ENCODE peak calls at places on chromosome X, in nine cellular contexts. S is activated T-cell treated with anti-CD3 and anti-CD28 coated beads for 48 hours; V is H9; Z is CD8-positive, alpha-beta memory T cell; J is M059J; M is GM12865; H is neuronal stem cell; L is lung; U is NCI-H345. B is an unnamed sample.

GRCh38 chrX:102517331-102517730 is 792 bp upstream of the TMSB15A start:
- DNase-seq in M (no peak), U (peak; percentile 47), J (peak; percentile 38), V (no peak), S (no peak), L (no peak), H (no peak), Z (no peak), B (peak; percentile 47)

GRCh38 chrX:39611468-39611867 is 486.3 kb downstream of the BCOR start:
- DNase-seq in S (no peak), J (no peak), M (no peak), L (no peak), U (no peak), V (no peak), Z (no peak), H (no peak), B (no peak)

GRCh38 chrX:30957753-30958152 is 68.7 kb upstream of the TAB3 start:
- DNase-seq in H (no peak), L (no peak), U (no peak), J (peak; percentile 75), Z (no peak), M (no peak), V (no peak), S (no peak), B (no peak)

GRCh38 chrX:123081766-123082165 is 102.3 kb upstream of the GRIA3 start:
- DNase-seq in Z (no peak), U (no peak), M (no peak), H (no peak), V (no peak), S (no peak), J (peak; percentile 2), L (no peak), B (no peak)

GRCh38 chrX:43868791-43869190 is 13.5 kb downstream of the MAOB start:
- DNase-seq in U (no peak), J (peak; percentile 68), V (no peak), S (no peak), H (no peak), L (no peak), Z (no peak), M (no peak), B (no peak)

GRCh38 chrX:77493677-77494553 is 46.7 kb downstream of the FGF16 start:
- DNase-seq in J (peak; percentile 81), L (no peak), H (peak; percentile 1), M (no peak), U (peak; percentile 4), Z (no peak), S (no peak), V (peak; percentile 85), B (peak; percentile 98)

GRCh38 chrX:1546601-1547275 is 9.8 kb upstream of the P2RY8 start:
- DNase-seq in H (no peak), S (no peak), U (no peak), V (no peak), L (no peak), M (no peak), J (no peak), Z (no peak), B (no peak)

GRCh38 chrX:19991350-19991718 is 473 bp upstream of the BCLAF3 start:
- DNase-seq in Z (no peak), U (no peak), S (no peak), L (no peak), V (no peak), H (no peak), J (no peak), M (no peak), B (no peak)

GRCh38 chrX:69107231-69107739 is 58.0 kb downstream of the PJA1 start:
- DNase-seq in L (no peak), U (no peak), Z (no peak), V (peak; percentile 80), M (no peak), J (no peak), S (no peak), H (no peak), B (peak; percentile 51)

GRCh38 chrX:34879361-34879760 is 63.2 kb upstream of the FAM47B start:
- DNase-seq in L (no peak), M (no peak), V (no peak), H (no peak), S (no peak), Z (no peak), U (no peak), J (peak; percentile 8), B (no peak)

GRCh38 chrX:100928660-100929613 is at the start of gene XKRX:
- DNase-seq in V (peak; percentile 85), U (peak; percentile 70), L (peak; percentile 68), S (peak; percentile 8), H (peak; percentile 18), Z (peak; percentile 51), J (peak; percentile 48), M (peak; percentile 52), B (peak; percentile 34)

GRCh38 chrX:43822015-43822414 is 60.2 kb downstream of the MAOB start:
- DNase-seq in U (no peak), V (no peak), S (no peak), J (peak; percentile 71), Z (no peak), H (no peak), M (no peak), L (no peak), B (no peak)

GRCh38 chrX:154296731-154297130 is 1.1 kb downstream of the TKTL1 start:
- DNase-seq in Z (no peak), J (no peak), M (no peak), H (no peak), L (no peak), U (no peak), V (no peak), S (no peak), B (no peak)

GRCh38 chrX:16160729-16161128 is 6.6 kb upstream of the MAGEB17 start:
- DNase-seq in S (no peak), M (no peak), L (no peak), V (no peak), H (no peak), J (peak; percentile 95), U (peak; percentile 3), Z (no peak), B (no peak)

GRCh38 chrX:142860944-142861343 is 164.8 kb upstream of the SPANXN4 start:
- DNase-seq in Z (no peak), V (no peak), H (no peak), J (no peak), U (no peak), L (no peak), S (no peak), M (no peak), B (no peak)

GRCh38 chrX:41337140-41337539 is 3.2 kb downstream of the DDX3X start:
- DNase-seq in V (no peak), M (no peak), L (no peak), S (no peak), H (no peak), U (no peak), Z (no peak), J (no peak), B (no peak)

GRCh38 chrX:115689931-115690330 is 129.0 kb downstream of the PLS3 start:
- DNase-seq in J (peak; percentile 20), L (no peak), M (no peak), S (no peak), V (no peak), Z (no peak), H (no peak), U (no peak), B (peak; percentile 52)

GRCh38 chrX:20317873-20318272 is 51.2 kb upstream of the RPS6KA3 start:
- DNase-seq in S (no peak), Z (no peak), M (no peak), L (no peak), J (peak; percentile 9), U (no peak), V (no peak), H (no peak), B (no peak)

GRCh38 chrX:150253946-150254615 is 109.0 kb upstream of the MAMLD1 start:
- DNase-seq in S (no peak), J (no peak), M (no peak), L (peak; percentile 26), H (no peak), Z (no peak), V (no peak), U (no peak), B (no peak)

GRCh38 chrX:108044554-108045256 is at the start of gene VSIG1:
- DNase-seq in M (no peak), S (no peak), U (no peak), L (no peak), Z (no peak), J (no peak), H (no peak), V (no peak), B (no peak)

GRCh38 chrX:19382500-19383145 is 38.9 kb downstream of the PDHA1 start:
- DNase-seq in M (peak; percentile 62), U (peak; percentile 62), L (peak; percentile 59), Z (peak; percentile 26), J (peak; percentile 35), V (peak; percentile 76), H (peak; percentile 27), S (peak; percentile 48), B (peak; percentile 79)

GRCh38 chrX:40877869-40878268 is 142.5 kb upstream of the MED14 start:
- DNase-seq in L (no peak), V (no peak), H (no peak), S (no peak), M (peak; percentile 35), Z (peak; percentile 20), J (peak; percentile 32), U (no peak), B (peak; percentile 7)

GRCh38 chrX:65928522-65928921 is 111.4 kb downstream of the VSIG4 start:
- DNase-seq in J (peak; percentile 41), Z (no peak), H (no peak), U (no peak), L (no peak), S (no peak), V (no peak), M (no peak), B (no peak)

GRCh38 chrX:38699603-38700110 is 101.6 kb upstream of the MID1IP1 start:
- DNase-seq in V (no peak), Z (no peak), J (no peak), H (no peak), S (no peak), U (no peak), M (no peak), L (no peak), B (peak; percentile 65)

GRCh38 chrX:50108264-50108663 is 92.5 kb downstream of the AKAP4 start:
- DNase-seq in J (no peak), L (no peak), H (no peak), S (no peak), Z (no peak), V (no peak), U (no peak), M (no peak), B (peak; percentile 8)

GRCh38 chrX:122641136-122641535 is 542.9 kb upstream of the GRIA3 start:
- DNase-seq in S (no peak), M (no peak), H (no peak), L (no peak), U (no peak), J (no peak), Z (no peak), V (no peak), B (no peak)

GRCh38 chrX:41045960-41046567 is 39.2 kb upstream of the USP9X start:
- DNase-seq in H (no peak), V (peak; percentile 43), S (no peak), L (no peak), J (no peak), Z (no peak), U (no peak), M (no peak), B (no peak)

GRCh38 chrX:1743105-1743504 is 128.2 kb downstream of the ASMT start:
- DNase-seq in M (no peak), H (no peak), L (no peak), V (no peak), J (peak; percentile 90), U (no peak), S (no peak), Z (no peak), B (no peak)

GRCh38 chrX:114611018-114611619 is 27.2 kb downstream of the HTR2C start:
- DNase-seq in L (peak; percentile 43), S (no peak), V (no peak), J (peak; percentile 54), U (peak; percentile 40), Z (peak; percentile 8), M (peak; percentile 40), H (peak; percentile 8), B (peak; percentile 72)

GRCh38 chrX:111182938-111183337 is 86.9 kb downstream of the PAK3 start:
- DNase-seq in L (no peak), Z (no peak), S (no peak), J (no peak), H (no peak), U (no peak), M (no peak), V (no peak), B (no peak)

B was measured in NCI-H82.